ENCODE peak calls at places on chromosomes 1 and 21, in ten cellular contexts. W, V, R, C, S, U, D, B, L and O are unnamed samples. For H3K4me1 and H3K36me3, the result is how much of the 10 kb centered on the place peaks cover.

GRCh38 chr1:91752324-91752723 is 133.6 kb downstream of the TGFBR3 start:
- DNase-seq in W (no peak), V (no peak), R (no peak), C (no peak), S (no peak), U (no peak), D (no peak), B (no peak), L (no peak), O (no peak)

GRCh38 chr1:89523597-89524368 is 846 bp upstream of the LRRC8B start:
- DNase-seq in W (peak), V (no peak), R (peak), C (peak), S (peak), U (peak), D (no peak), B (no peak), L (peak), O (peak)

GRCh38 chr1:33460947-33461629 is 11.4 kb upstream of the ZSCAN20 start:
- DNase-seq in W (no peak), V (no peak), R (no peak), C (peak), S (peak), U (no peak), D (no peak), B (no peak), L (no peak), O (no peak)

GRCh38 chr21:36320421-36321324 is 676 bp downstream of the MORC3 start:
- DNase-seq in W (peak), V (peak), R (peak), C (no peak), S (peak), U (no peak), D (peak), B (peak), L (peak), O (peak)

GRCh38 chr1:14733053-14733778 is 134.7 kb downstream of the KAZN start:
- DNase-seq in W (peak), V (peak), R (no peak), C (no peak), S (peak), U (no peak), D (peak), B (no peak), L (peak), O (peak)

GRCh38 chr21:35989185-35989735 is 71.1 kb downstream of the SETD4 start:
- DNase-seq in W (peak), V (no peak), R (peak), C (no peak), S (no peak), U (no peak), D (peak), B (no peak), L (no peak), O (no peak)

GRCh38 chr1:37932759-37933158 is 14.1 kb downstream of the INPP5B start:
- DNase-seq in W (no peak), V (no peak), R (no peak), C (no peak), S (no peak), U (no peak), D (peak), B (no peak), L (no peak), O (no peak)

GRCh38 chr1:226875641-226876295 is 5.4 kb downstream of the PSEN2 start:
- DNase-seq in W (peak), V (no peak), R (peak), C (no peak), S (peak), U (no peak), D (peak), B (no peak), L (peak), O (no peak)

GRCh38 chr1:26373281-26373680 is 731 bp upstream of the ZNF683 start:
- DNase-seq in W (no peak), V (peak), R (no peak), C (no peak), S (no peak), U (peak), D (no peak), B (no peak), L (no peak), O (no peak)

GRCh38 chr1:174535207-174535606 is 87.4 kb downstream of the GPR52 start:
- DNase-seq in W (no peak), V (no peak), R (no peak), C (no peak), S (no peak), U (no peak), D (peak), B (no peak), L (no peak), O (no peak)

GRCh38 chr1:64100791-64101190 is 102.6 kb upstream of the UBE2U start:
- DNase-seq in W (no peak), V (no peak), R (no peak), C (no peak), S (no peak), U (no peak), D (peak), B (no peak), L (no peak), O (no peak)

GRCh38 chr1:30048905-30049304 is 674.5 kb downstream of the MATN1 start:
- DNase-seq in W (no peak), V (peak), R (no peak), C (no peak), S (no peak), U (no peak), D (no peak), B (no peak), L (no peak), O (no peak)

GRCh38 chr1:234047113-234047512 is 142.6 kb downstream of the SLC35F3 start:
- DNase-seq in W (no peak), V (no peak), R (no peak), C (no peak), S (no peak), U (no peak), D (peak), B (no peak), L (no peak), O (no peak)

GRCh38 chr1:155978973-155979429 is 654 bp upstream of the ARHGEF2 start:
- DNase-seq in W (no peak), V (no peak), R (no peak), C (no peak), S (no peak), U (no peak), D (no peak), B (no peak), L (no peak), O (no peak)

GRCh38 chr1:207309775-207310273 is 11.7 kb upstream of the CD55 start:
- DNase-seq in W (no peak), V (no peak), R (peak), C (no peak), S (peak), U (no peak), D (peak), B (no peak), L (peak), O (no peak)

GRCh38 chr1:210726621-210727020 is 397.9 kb downstream of the HHAT start:
- DNase-seq in W (no peak), V (no peak), R (no peak), C (peak), S (peak), U (no peak), D (peak), B (no peak), L (peak), O (peak)

GRCh38 chr1:6998267-6998666 is 213.0 kb downstream of the CAMTA1 start:
- DNase-seq in W (no peak), V (no peak), R (no peak), C (peak), S (peak), U (no peak), D (no peak), B (no peak), L (peak), O (peak)

GRCh38 chr1:87834941-87835340 is 506.3 kb downstream of the LMO4 start:
- DNase-seq in W (no peak), V (no peak), R (no peak), C (no peak), S (no peak), U (no peak), D (no peak), B (no peak), L (no peak), O (no peak)

GRCh38 chr1:177586429-177586828 is 383.4 kb downstream of the SEC16B start:
- DNase-seq in W (no peak), V (no peak), R (peak), C (no peak), S (no peak), U (no peak), D (peak), B (no peak), L (no peak), O (no peak)

GRCh38 chr1:215971793-215972441 is 404.8 kb downstream of the KCTD3 start:
- DNase-seq in W (no peak), V (no peak), R (no peak), C (no peak), S (no peak), U (no peak), D (no peak), B (no peak), L (no peak), O (no peak)

GRCh38 chr1:167713330-167714081 is 8.3 kb upstream of the MPZL1 start:
- DNase-seq in W (no peak), V (peak), R (peak), C (peak), S (no peak), U (no peak), D (peak), B (peak), L (peak), O (peak)

GRCh38 chr1:25361901-25362300 is 23.8 kb downstream of the TMEM50A start:
- DNase-seq in W (no peak), V (no peak), R (no peak), C (no peak), S (no peak), U (no peak), D (no peak), B (no peak), L (no peak), O (no peak)

GRCh38 chr1:189847613-189848012 is 630.1 kb downstream of the BRINP3 start:
- DNase-seq in W (no peak), V (no peak), R (no peak), C (no peak), S (no peak), U (no peak), D (no peak), B (no peak), L (no peak), O (no peak)

GRCh38 chr1:207311888-207312603 is 9.4 kb upstream of the CD55 start:
- DNase-seq in W (no peak), V (no peak), R (no peak), C (no peak), S (no peak), U (no peak), D (no peak), B (no peak), L (no peak), O (no peak)

GRCh38 chr1:212727386-212728181 is 27.9 kb upstream of the BATF3 start:
- DNase-seq in W (no peak), V (peak), R (peak), C (no peak), S (no peak), U (peak), D (peak), B (no peak), L (no peak), O (no peak)

GRCh38 chr1:182457844-182458243 is 7.9 kb downstream of the RGSL1 start:
- DNase-seq in W (no peak), V (no peak), R (no peak), C (no peak), S (no peak), U (no peak), D (no peak), B (no peak), L (no peak), O (no peak)

GRCh38 chr1:21576798-21577187 is 67.6 kb downstream of the ALPL start:
- DNase-seq in W (no peak), V (no peak), R (no peak), C (no peak), S (no peak), U (no peak), D (no peak), B (no peak), L (no peak), O (no peak)

GRCh38 chr1:21577933-21578332 is 68.7 kb downstream of the ALPL start:
- DNase-seq in W (no peak), V (no peak), R (no peak), C (no peak), S (no peak), U (no peak), D (no peak), B (peak), L (no peak), O (no peak)

GRCh38 chr1:21575351-21575942 is 66.2 kb downstream of the ALPL start:
- DNase-seq in W (no peak), V (peak), R (no peak), C (no peak), S (no peak), U (no peak), D (no peak), B (peak), L (no peak), O (no peak)

GRCh38 chr1:21576031-21576797 is 67.0 kb downstream of the ALPL start:
- DNase-seq in W (no peak), V (peak), R (no peak), C (no peak), S (no peak), U (no peak), D (no peak), B (peak), L (no peak), O (no peak)

DNA sequence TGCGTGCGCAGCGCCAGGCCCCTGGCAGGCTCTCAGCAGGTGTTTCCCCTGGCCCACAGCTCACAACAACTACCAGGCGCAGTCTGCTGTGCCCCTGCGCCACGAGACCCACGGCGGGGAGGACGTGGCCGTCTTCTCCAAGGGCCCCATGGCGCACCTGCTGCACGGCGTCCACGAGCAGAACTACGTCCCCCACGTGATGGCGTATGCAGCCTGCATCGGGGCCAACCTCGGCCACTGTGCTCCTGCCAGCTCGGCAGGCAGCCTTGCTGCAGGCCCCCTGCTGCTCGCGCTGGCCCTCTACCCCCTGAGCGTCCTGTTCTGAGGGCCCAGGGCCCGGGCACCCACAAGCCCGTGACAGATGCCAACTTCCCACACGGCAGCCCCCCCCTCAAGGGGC is 68.1 kb downstream of the ALPL start:
- DNase-seq in W (no peak), V (no peak), R (no peak), C (no peak), S (no peak), U (no peak), D (no peak), B (peak), L (no peak), O (no peak)
- H3K4me1 ChIP-seq in W (under half), V (under half), R (under half), C (under half), S (under half), U (under half), D (under half), B (under half), L (under half), O (under half)

DNA sequence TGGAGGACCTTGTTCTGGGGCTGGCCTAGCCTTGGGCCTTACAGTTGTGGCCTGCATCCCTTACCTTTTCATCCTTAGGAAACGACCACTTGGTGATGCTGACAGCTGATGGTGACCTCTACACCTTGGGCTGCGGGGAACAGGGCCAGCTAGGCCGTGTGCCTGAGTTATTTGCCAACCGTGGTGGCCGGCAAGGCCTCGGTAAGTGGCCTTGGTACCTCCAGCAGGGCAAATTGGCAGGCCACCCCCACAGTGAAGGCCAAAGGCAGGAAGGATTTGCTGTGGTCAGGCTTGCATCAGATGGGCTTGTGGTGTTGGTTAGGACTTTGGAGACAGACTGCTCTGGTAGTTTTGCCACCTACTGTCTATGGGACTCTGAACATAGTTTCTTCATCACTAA is 17.7 kb upstream of the TRNAU1AP start:
- DNase-seq in W (no peak), V (no peak), R (no peak), C (no peak), S (no peak), U (no peak), D (no peak), B (no peak), L (no peak), O (no peak)
- H3K36me3 ChIP-seq in W (under half), V (under half), R (under half), C (half or more), S (under half), U (under half), D (under half), B (under half), L (under half), O (half or more)

GRCh38 chr21:21831036-21831435 is 832.8 kb downstream of the NCAM2 start:
- DNase-seq in W (no peak), V (peak), R (no peak), C (no peak), S (no peak), U (no peak), D (no peak), B (no peak), L (no peak), O (no peak)

DNA sequence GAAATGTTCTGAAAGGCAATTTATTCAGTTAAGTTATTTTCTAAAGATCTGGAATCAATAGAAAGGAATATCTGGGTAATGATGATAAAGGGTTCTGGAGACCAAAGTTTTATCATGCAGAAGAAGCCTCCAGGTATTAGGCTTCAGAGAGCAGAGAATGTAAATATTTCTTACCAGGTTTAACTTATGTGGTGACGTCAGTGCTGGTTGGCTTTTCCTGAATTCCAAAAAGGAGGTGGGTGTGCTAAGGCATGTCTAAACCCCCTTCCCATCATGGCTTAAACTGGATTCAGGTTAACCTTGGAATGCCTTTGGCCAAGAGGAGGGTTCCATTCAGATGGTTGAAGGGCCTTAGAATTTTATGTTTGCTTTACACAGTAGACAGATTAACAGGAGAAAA is 829.9 kb downstream of the NCAM2 start:
- DNase-seq in W (no peak), V (no peak), R (no peak), C (no peak), S (no peak), U (no peak), D (no peak), B (no peak), L (no peak), O (no peak)
- H3K4me1 ChIP-seq in W (under half), V (under half), R (under half), C (under half), S (under half), U (under half), D (under half), B (under half), L (under half), O (under half)

DNA sequence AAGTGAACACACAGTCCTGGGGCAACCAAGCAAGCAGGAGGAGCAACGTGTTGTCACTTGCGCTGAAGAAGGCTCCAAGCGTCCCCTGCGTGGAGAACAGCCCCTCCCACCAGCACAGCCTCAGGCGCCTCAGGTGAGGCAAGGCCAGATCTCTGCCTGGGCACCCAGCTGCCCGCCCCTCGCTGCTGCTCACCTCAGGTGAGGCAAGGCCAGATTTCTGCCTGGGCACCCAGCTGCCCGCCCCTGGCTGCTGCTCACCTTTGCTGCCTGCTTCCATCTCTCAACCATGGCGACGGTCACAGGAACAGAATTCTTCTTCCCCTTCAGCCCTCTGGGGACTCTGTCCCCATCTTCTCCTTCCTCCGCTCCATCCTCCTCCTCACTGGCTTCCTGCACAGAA is 2.4 kb downstream of the NOC2L start:
- DNase-seq in W (no peak), V (no peak), R (no peak), C (no peak), S (no peak), U (no peak), D (no peak), B (no peak), L (no peak), O (no peak)
- H3K36me3 ChIP-seq in W (half or more), V (under half), R (under half), C (half or more), S (under half), U (under half), D (under half), B (under half), L (under half), O (half or more)

DNA sequence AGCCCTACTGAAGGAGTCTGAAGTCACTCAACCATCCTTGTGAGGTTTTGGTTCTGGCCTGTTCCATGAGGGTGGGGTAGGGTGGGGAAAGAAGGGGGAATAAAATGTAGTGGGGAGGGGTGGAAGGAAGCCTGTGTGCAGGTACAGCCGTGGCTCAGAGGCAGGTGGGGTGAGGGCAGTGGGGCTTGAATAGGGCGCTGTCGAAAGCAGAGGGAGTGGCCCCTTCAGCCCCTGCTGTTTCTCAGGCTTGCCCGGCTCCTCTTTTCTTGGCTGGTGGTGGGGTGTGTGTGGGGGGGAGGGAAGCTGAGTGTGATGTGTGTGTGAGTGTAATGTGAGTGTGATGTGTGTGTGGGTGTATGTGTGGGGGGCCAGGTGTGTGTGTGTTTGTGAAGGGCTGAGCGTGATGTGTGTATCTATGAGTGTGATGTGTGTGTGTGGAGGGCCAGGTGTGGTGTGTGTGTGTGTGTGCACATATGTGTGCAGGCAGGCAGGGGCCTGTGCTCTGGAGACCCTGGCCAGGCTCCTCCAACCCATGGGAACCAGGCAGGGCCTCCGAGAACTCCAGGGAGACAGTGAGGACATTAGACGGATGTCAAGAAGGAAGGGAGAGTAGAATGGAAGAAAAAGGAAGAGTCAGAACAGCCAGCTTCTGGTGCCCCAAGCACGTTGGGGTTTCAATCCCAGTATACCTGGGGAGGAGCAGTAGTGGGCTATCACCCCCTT is 9.0 kb downstream of the SOX13 start:
- DNase-seq in W (no peak), V (no peak), R (no peak), C (no peak), S (no peak), U (no peak), D (no peak), B (no peak), L (no peak), O (no peak)
- H3K4me1 ChIP-seq in W (half or more), V (half or more), R (under half), C (half or more), S (half or more), U (under half), D (under half), B (under half), L (half or more), O (under half)

DNA sequence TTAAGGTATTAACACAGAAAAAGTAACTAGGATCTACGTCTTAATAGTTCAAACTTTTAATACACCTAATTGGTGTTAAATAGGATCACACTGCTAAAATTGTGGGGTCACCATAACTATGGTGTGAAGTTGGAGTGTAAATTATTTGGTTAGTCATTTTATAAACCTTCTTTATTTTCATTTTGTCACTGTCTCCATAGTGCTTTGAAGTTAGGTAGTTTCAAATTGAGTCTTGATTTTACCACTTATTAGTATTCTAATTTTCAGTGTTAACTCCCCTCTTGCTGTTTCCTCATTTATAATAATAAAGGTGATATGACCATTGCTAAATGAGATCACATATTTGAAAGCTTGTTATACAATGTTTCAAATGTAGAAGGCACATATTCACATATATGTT is 738.1 kb upstream of the CHRM3 start:
- DNase-seq in W (no peak), V (no peak), R (no peak), C (no peak), S (no peak), U (no peak), D (no peak), B (no peak), L (no peak), O (no peak)
- H3K36me3 ChIP-seq in W (under half), V (under half), R (under half), C (under half), S (under half), U (under half), D (under half), B (under half), L (under half), O (under half)

GRCh38 chr1:23556661-23557470 is 2.4 kb downstream of the ID3 start:
- DNase-seq in W (no peak), V (no peak), R (peak), C (no peak), S (peak), U (no peak), D (peak), B (no peak), L (no peak), O (peak)
- H3K4me1 ChIP-seq in W (half or more), V (under half), R (half or more), C (half or more), S (half or more), U (half or more), D (under half), B (half or more), L (half or more), O (half or more)